ENCODE peak calls at places on chromosomes 3 and 15, in five cellular contexts. One of them, this sample, is unnamed.

GRCh38 chr15:43071451-43071850 is 34.4 kb downstream of the UBR1 start:
- DNase-seq in K562: no peak
- DNase-seq in PC-3: no peak
- DNase-seq in DND-41: no peak
- DNase-seq in neural progenitor cell: no peak
- DNase-seq in this sample: no peak

GRCh38 chr3:14458434-14459280 is 56.3 kb downstream of the SLC6A6 start:
- DNase-seq in K562: no peak
- DNase-seq in PC-3: no peak
- DNase-seq in DND-41: no peak
- DNase-seq in neural progenitor cell: no peak
- DNase-seq in this sample: no peak

GRCh38 chr3:136577791-136578190 is 174.4 kb downstream of the STAG1 start:
- DNase-seq in K562: peak
- DNase-seq in PC-3: no peak
- DNase-seq in DND-41: no peak
- DNase-seq in neural progenitor cell: peak
- DNase-seq in this sample: no peak

GRCh38 chr3:41198526-41198925 is 779 bp upstream of the CTNNB1 start:
- DNase-seq in K562: peak
- DNase-seq in PC-3: no peak
- DNase-seq in DND-41: no peak
- DNase-seq in neural progenitor cell: peak
- DNase-seq in this sample: no peak

GRCh38 chr15:27058939-27059338 is 88.0 kb downstream of the GABRG3 start:
- DNase-seq in K562: no peak
- DNase-seq in PC-3: no peak
- DNase-seq in DND-41: no peak
- DNase-seq in neural progenitor cell: no peak
- DNase-seq in this sample: no peak

GRCh38 chr3:133283958-133284807 is 115.7 kb upstream of the BFSP2 start:
- DNase-seq in K562: no peak
- DNase-seq in PC-3: no peak
- DNase-seq in DND-41: no peak
- DNase-seq in neural progenitor cell: peak
- DNase-seq in this sample: no peak

GRCh38 chr15:65804252-65804931 is 12.3 kb upstream of the DENND4A start:
- DNase-seq in K562: no peak
- DNase-seq in PC-3: no peak
- DNase-seq in DND-41: no peak
- DNase-seq in neural progenitor cell: no peak
- DNase-seq in this sample: no peak

GRCh38 chr15:80743189-80743833 is 35.9 kb upstream of the CEMIP start:
- DNase-seq in K562: no peak
- DNase-seq in PC-3: peak
- DNase-seq in DND-41: no peak
- DNase-seq in neural progenitor cell: no peak
- DNase-seq in this sample: no peak

GRCh38 chr3:44554626-44555592 is at the start of gene ZKSCAN7:
- DNase-seq in K562: no peak
- DNase-seq in PC-3: no peak
- DNase-seq in DND-41: peak
- DNase-seq in neural progenitor cell: peak
- DNase-seq in this sample: peak

GRCh38 chr3:46932455-46933225 is 43.9 kb downstream of the CCDC12 start:
- DNase-seq in K562: no peak
- DNase-seq in PC-3: no peak
- DNase-seq in DND-41: no peak
- DNase-seq in neural progenitor cell: no peak
- DNase-seq in this sample: peak
- H3K4me2 ChIP-seq in K562: no peak
- H3K4me2 ChIP-seq in PC-3: peak
- H3K4me2 ChIP-seq in DND-41: no peak
- H3K4me2 ChIP-seq in neural progenitor cell: no peak
- H3K4me2 ChIP-seq in this sample: peak

GRCh38 chr15:74962219-74962618 is 5.6 kb upstream of the RPP25 start:
- DNase-seq in K562: no peak
- DNase-seq in PC-3: no peak
- DNase-seq in DND-41: no peak
- DNase-seq in neural progenitor cell: no peak
- DNase-seq in this sample: no peak
- H3K9ac ChIP-seq in K562: no peak
- H3K9ac ChIP-seq in PC-3: no peak
- H3K9ac ChIP-seq in DND-41: no peak
- H3K9ac ChIP-seq in neural progenitor cell: no peak
- H3K9ac ChIP-seq in this sample: no peak

GRCh38 chr15:57150066-57150865 is 226.0 kb upstream of the CGNL1 start:
- DNase-seq in K562: no peak
- DNase-seq in PC-3: no peak
- DNase-seq in DND-41: no peak
- DNase-seq in neural progenitor cell: no peak
- DNase-seq in this sample: no peak

GRCh38 chr15:57149196-57149595 is 227.1 kb upstream of the CGNL1 start:
- DNase-seq in K562: no peak
- DNase-seq in PC-3: no peak
- DNase-seq in DND-41: no peak
- DNase-seq in neural progenitor cell: no peak
- DNase-seq in this sample: no peak

GRCh38 chr15:57144448-57144847 is 226.0 kb downstream of the TCF12 start:
- DNase-seq in K562: no peak
- DNase-seq in PC-3: no peak
- DNase-seq in DND-41: no peak
- DNase-seq in neural progenitor cell: no peak
- DNase-seq in this sample: no peak

GRCh38 chr15:57146394-57147140 is 228.1 kb downstream of the TCF12 start:
- DNase-seq in K562: peak
- DNase-seq in PC-3: peak
- DNase-seq in DND-41: no peak
- DNase-seq in neural progenitor cell: peak
- DNase-seq in this sample: peak

GRCh38 chr15:57148236-57148635 is 228.1 kb upstream of the CGNL1 start:
- DNase-seq in K562: no peak
- DNase-seq in PC-3: no peak
- DNase-seq in DND-41: no peak
- DNase-seq in neural progenitor cell: no peak
- DNase-seq in this sample: no peak
- H3K4me2 ChIP-seq in K562: no peak
- H3K4me2 ChIP-seq in PC-3: no peak
- H3K4me2 ChIP-seq in DND-41: no peak
- H3K4me2 ChIP-seq in neural progenitor cell: no peak
- H3K4me2 ChIP-seq in this sample: no peak

DNA sequence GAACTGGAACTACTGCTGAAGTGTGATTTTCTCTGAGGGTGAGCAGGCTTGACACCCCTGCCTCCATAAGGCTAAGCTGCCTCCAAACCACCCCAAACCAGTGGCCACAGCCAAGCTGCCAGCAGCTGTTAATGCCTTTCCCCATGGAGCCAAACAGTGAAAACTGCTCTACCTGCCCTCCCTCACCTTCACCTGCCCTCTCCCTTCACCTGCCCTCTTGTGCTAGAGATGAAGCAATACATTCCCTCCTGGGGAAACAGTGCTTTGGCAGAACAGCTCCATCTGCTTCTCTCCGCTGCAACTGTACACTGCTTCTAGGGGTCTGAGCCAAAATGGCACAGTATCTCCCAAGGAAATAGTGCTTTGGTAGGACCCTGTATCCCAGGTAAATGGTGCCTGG is 374.1 kb downstream of the FHIT start:
- DNase-seq in K562: no peak
- DNase-seq in PC-3: no peak
- DNase-seq in DND-41: no peak
- DNase-seq in neural progenitor cell: no peak
- DNase-seq in this sample: no peak
- H3K9ac ChIP-seq in K562: no peak
- H3K9ac ChIP-seq in PC-3: no peak
- H3K9ac ChIP-seq in DND-41: no peak
- H3K9ac ChIP-seq in neural progenitor cell: no peak
- H3K9ac ChIP-seq in this sample: no peak

GRCh38 chr15:93088200-93088980 is 621 bp downstream of the RGMA start:
- DNase-seq in K562: no peak
- DNase-seq in PC-3: no peak
- DNase-seq in DND-41: peak
- DNase-seq in neural progenitor cell: peak
- DNase-seq in this sample: no peak

GRCh38 chr15:93093765-93094164 is 4.8 kb upstream of the RGMA start:
- DNase-seq in K562: no peak
- DNase-seq in PC-3: no peak
- DNase-seq in DND-41: no peak
- DNase-seq in neural progenitor cell: no peak
- DNase-seq in this sample: no peak

GRCh38 chr15:93089855-93090305 is 869 bp upstream of the RGMA start:
- DNase-seq in K562: no peak
- DNase-seq in PC-3: no peak
- DNase-seq in DND-41: no peak
- DNase-seq in neural progenitor cell: peak
- DNase-seq in this sample: no peak

GRCh38 chr15:93088981-93089854 is at the start of gene RGMA:
- DNase-seq in K562: no peak
- DNase-seq in PC-3: no peak
- DNase-seq in DND-41: peak
- DNase-seq in neural progenitor cell: peak
- DNase-seq in this sample: no peak

GRCh38 chr15:93091465-93091864 is 2.5 kb upstream of the RGMA start:
- DNase-seq in K562: no peak
- DNase-seq in PC-3: no peak
- DNase-seq in DND-41: no peak
- DNase-seq in neural progenitor cell: no peak
- DNase-seq in this sample: no peak
- H3K4me2 ChIP-seq in K562: no peak
- H3K4me2 ChIP-seq in PC-3: no peak
- H3K4me2 ChIP-seq in DND-41: no peak
- H3K4me2 ChIP-seq in neural progenitor cell: no peak
- H3K4me2 ChIP-seq in this sample: no peak

GRCh38 chr15:71251548-71252035 is 136.3 kb downstream of the THSD4 start:
- DNase-seq in K562: no peak
- DNase-seq in PC-3: peak
- DNase-seq in DND-41: no peak
- DNase-seq in neural progenitor cell: no peak
- DNase-seq in this sample: no peak
- H3K9ac ChIP-seq in K562: no peak
- H3K9ac ChIP-seq in PC-3: peak
- H3K9ac ChIP-seq in DND-41: no peak
- H3K9ac ChIP-seq in neural progenitor cell: no peak
- H3K9ac ChIP-seq in this sample: no peak

GRCh38 chr3:184583345-184584000 is 21.9 kb downstream of the EPHB3 start:
- DNase-seq in K562: no peak
- DNase-seq in PC-3: no peak
- DNase-seq in DND-41: no peak
- DNase-seq in neural progenitor cell: peak
- DNase-seq in this sample: no peak
- H3K4me2 ChIP-seq in K562: no peak
- H3K4me2 ChIP-seq in PC-3: no peak
- H3K4me2 ChIP-seq in DND-41: no peak
- H3K4me2 ChIP-seq in neural progenitor cell: peak
- H3K4me2 ChIP-seq in this sample: no peak

DNA sequence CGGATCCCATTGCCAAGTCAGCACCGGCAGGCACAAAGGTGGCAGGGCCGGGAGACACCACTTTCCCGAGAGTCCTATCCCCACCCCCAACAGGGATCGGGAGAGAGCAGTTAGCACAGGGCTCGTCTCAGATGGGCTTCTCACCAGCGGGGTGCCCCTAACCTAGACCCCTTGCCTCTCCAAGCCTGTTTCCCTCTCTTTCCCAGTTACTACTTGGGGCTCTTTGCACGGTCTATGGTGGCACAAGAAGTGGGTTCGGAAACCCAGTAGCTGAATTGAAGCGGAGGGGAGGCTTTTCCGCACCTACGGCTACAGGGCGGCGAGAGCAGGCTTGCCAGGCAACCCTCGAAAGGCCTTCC is 383 bp upstream of the EFCC1 start:
- DNase-seq in K562: no peak
- DNase-seq in PC-3: no peak
- DNase-seq in DND-41: no peak
- DNase-seq in neural progenitor cell: peak
- DNase-seq in this sample: no peak
- H3K9ac ChIP-seq in K562: no peak
- H3K9ac ChIP-seq in PC-3: no peak
- H3K9ac ChIP-seq in DND-41: no peak
- H3K9ac ChIP-seq in neural progenitor cell: no peak
- H3K9ac ChIP-seq in this sample: no peak